ENCODE peak calls at places on chromosomes 16 and 17, in six cellular contexts. D is A549, U is suprapubic skin, O is AG09309, R is A673, J is heart right ventricle. E is an unnamed sample.

GRCh38 chr16:16154292-16154951 is 68.9 kb downstream of the ABCC6 start:
- DNase-seq in D (no peak), U (no peak), O (no peak), R (no peak), J (no peak), E (no peak)

GRCh38 chr16:17177968-17178880 is 292.5 kb downstream of the XYLT1 start:
- DNase-seq in D (no peak), U (no peak), O (no peak), R (no peak), J (no peak), E (no peak)

GRCh38 chr17:30701498-30701989 is 122.9 kb downstream of the CRLF3 start:
- DNase-seq in D (no peak), U (no peak), O (no peak), R (no peak), J (no peak), E (no peak)

GRCh38 chr17:18176152-18176551 is 7.5 kb upstream of the ALKBH5 start:
- DNase-seq in D (no peak), U (no peak), O (no peak), R (no peak), J (no peak), E (no peak)

GRCh38 chr16:66520406-66521194 is 29.3 kb downstream of the TK2 start:
- DNase-seq in D (no peak), U (no peak), O (no peak), R (no peak), J (peak; percentile 55), E (no peak)

GRCh38 chr16:30972872-30973271 is 12.1 kb upstream of the HSD3B7 start:
- DNase-seq in D (peak; percentile 39), U (no peak), O (no peak), R (peak; percentile 45), J (no peak), E (no peak)

GRCh38 chr17:44557653-44558285 is 485 bp downstream of the FZD2 start:
- DNase-seq in D (peak; percentile 64), U (no peak), O (no peak), R (peak; percentile 61), J (peak; percentile 13), E (no peak)

GRCh38 chr16:72990003-72990521 is 57.9 kb downstream of the ZFHX3 start:
- DNase-seq in D (no peak), U (peak; percentile 94), O (peak; percentile 65), R (peak; percentile 87), J (peak; percentile 36), E (no peak)

GRCh38 chr17:82961366-82962162 is 117.8 kb upstream of the METRNL start:
- DNase-seq in D (no peak), U (peak; percentile 65), O (no peak), R (no peak), J (no peak), E (no peak)

GRCh38 chr17:6868579-6868978 is 37.0 kb upstream of the TEKT1 start:
- DNase-seq in D (peak; percentile 79), U (no peak), O (no peak), R (no peak), J (no peak), E (peak; percentile 49)

GRCh38 chr17:78557598-78558039 is 19.6 kb downstream of the DNAH17 start:
- DNase-seq in D (peak; percentile 46), U (no peak), O (peak; percentile 45), R (peak; percentile 79), J (no peak), E (peak; percentile 34)

GRCh38 chr16:29154676-29155121 is 169.8 kb downstream of the LAT start:
- DNase-seq in D (no peak), U (no peak), O (no peak), R (no peak), J (no peak), E (peak; percentile 31)

GRCh38 chr16:57562066-57562465 is 19.6 kb downstream of the ADGRG5 start:
- DNase-seq in D (no peak), U (no peak), O (no peak), R (no peak), J (no peak), E (no peak)

GRCh38 chr17:62627219-62627903 is at the start of gene MRC2:
- DNase-seq in D (peak; percentile 84), U (no peak), O (no peak), R (peak; percentile 80), J (peak; percentile 77), E (no peak)

GRCh38 chr17:27360507-27360906 is 66.6 kb downstream of the WSB1 start:
- DNase-seq in D (no peak), U (no peak), O (no peak), R (no peak), J (no peak), E (no peak)

GRCh38 chr16:81493755-81494433 is 49.3 kb downstream of the CMIP start:
- DNase-seq in D (peak; percentile 78), U (no peak), O (no peak), R (no peak), J (no peak), E (peak; percentile 71)

GRCh38 chr16:81469183-81469677 is 24.6 kb downstream of the CMIP start:
- DNase-seq in D (no peak), U (no peak), O (no peak), R (no peak), J (no peak), E (no peak)

DNA sequence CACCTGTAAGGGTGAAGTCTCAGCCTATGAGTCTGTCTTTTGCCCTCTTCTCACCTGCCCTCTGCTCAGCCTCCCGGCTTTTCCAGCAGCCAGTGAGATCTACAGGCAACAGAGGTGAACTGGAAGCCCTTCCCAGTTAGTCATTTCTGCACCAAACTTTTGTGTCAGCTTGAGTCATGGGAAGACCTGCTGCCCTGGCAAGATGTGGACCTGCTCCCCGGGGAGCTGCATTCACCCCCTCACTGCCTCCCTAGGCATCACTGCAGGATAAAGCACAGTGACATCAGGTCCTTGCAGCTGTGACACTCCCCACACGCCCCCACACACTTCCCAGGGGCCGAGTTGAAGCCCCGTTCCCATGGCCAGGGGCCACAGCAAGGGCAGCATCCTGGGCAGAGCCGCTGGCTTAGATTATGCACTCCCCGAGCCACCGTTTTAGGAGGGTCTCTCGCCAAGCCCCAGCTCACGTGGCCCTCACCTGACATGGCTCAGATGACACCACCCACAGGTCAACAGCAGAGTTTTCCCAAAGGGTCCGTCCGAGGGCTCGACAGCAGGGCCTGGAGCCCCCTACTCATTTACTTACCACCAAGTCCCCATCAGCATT is 6.5 kb upstream of the ABR start:
- DNase-seq in D (no peak), U (no peak), O (no peak), R (no peak), J (no peak), E (no peak)
- H3K4me3 ChIP-seq in D (no peak overlapping the region), U (peak overlapping the region; percentile 23), O (no peak overlapping the region), R (no peak overlapping the region), J (peak overlapping the region; percentile 43), E (no peak overlapping the region)

GRCh38 chr17:41959336-41960095 is 7.1 kb upstream of the CNP start:
- DNase-seq in D (peak; percentile 82), U (no peak), O (no peak), R (peak; percentile 27), J (no peak), E (no peak)
- TF ChIP-seq CTCF in D (peak; percentile 84), U (no peak), O (peak; percentile 62), R (peak; percentile 31), J (no peak), E (peak; percentile 43)

GRCh38 chr17:55265434-55266021 is 768 bp downstream of the HLF start:
- DNase-seq in D (no peak), U (no peak), O (no peak), R (no peak), J (no peak), E (no peak)
- H3K4me3 ChIP-seq in D (peak overlapping the region; percentile 58), U (peak overlapping the region; percentile 79), O (no peak overlapping the region), R (peak overlapping the region; percentile 48), J (peak overlapping the region; percentile 61), E (peak overlapping the region; percentile 48)

DNA sequence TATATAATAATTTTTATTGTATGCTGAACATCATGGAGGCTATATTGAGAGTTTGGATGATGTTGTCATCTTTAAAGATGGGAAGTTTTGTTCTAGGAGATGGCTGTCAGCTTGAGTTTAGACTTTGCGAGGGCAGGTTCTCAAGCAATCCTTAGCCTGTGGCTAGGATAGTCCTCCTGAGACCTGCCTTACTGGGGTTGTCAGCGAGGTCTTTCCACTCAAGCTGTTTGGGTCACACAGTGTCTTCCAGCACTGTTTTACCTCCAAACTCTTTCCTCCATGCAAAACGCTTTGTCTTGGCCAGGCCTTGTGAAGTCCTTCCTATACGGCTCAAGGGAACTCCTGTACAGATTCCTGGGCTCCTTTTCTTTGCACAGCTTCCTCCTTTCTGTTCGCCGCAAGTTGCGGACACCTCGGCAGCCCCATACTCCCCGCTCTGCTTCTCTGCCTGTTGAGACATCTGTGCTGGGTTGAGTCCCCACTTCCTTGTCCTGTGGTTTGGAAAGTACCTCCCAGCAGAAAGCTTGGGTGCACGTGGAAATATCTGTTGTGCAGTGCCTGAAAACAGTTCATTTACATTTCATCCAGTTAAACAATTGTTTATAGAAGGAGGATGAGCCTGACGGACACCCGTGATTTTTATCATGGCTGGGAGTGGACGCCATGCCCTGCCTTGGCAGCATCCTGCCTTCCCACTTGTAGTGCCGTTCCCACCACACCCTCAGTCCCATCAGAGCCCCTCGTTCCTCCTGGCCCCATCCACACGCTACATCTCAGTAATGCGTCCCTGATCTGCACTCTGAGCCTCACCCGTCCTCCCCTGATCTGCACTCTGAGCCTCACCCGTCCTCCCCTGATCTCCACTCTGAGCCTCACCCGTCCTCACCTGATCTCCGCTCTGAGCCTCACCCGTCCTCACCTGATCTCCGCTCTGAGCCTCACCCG is 55.0 kb upstream of the CBFA2T3 start:
- DNase-seq in D (no peak), U (peak; percentile 76), O (no peak), R (no peak), J (peak; percentile 16), E (no peak)
- TF ChIP-seq CTCF in D (no peak), U (no peak), O (no peak), R (no peak), J (no peak), E (no peak)